ENCODE peak calls at places on chromosomes 13 and 19, in four cellular contexts. One of them, this sample, is unnamed.

GRCh38 chr13:23770428-23770827 is 118.8 kb downstream of the MIPEP start:
- DNase-seq in NCI-H510A treated with DMSO at 0.1 percent for 48 hours: no peak
- DNase-seq in midbrain: no peak
- DNase-seq in fibroblast of lung: no peak
- DNase-seq in this sample: no peak

GRCh38 chr13:21076265-21076653 is 14.9 kb upstream of the LATS2 start:
- DNase-seq in NCI-H510A treated with DMSO at 0.1 percent for 48 hours: no peak
- DNase-seq in midbrain: no peak
- DNase-seq in fibroblast of lung: peak
- DNase-seq in this sample: no peak

GRCh38 chr19:1850809-1851544 is 2.7 kb upstream of the REXO1 start:
- DNase-seq in NCI-H510A treated with DMSO at 0.1 percent for 48 hours: no peak
- DNase-seq in midbrain: no peak
- DNase-seq in fibroblast of lung: no peak
- DNase-seq in this sample: no peak

GRCh38 chr19:49514151-49514550 is 1.7 kb downstream of the FCGRT start:
- DNase-seq in NCI-H510A treated with DMSO at 0.1 percent for 48 hours: peak
- DNase-seq in midbrain: no peak
- DNase-seq in fibroblast of lung: no peak
- DNase-seq in this sample: no peak

GRCh38 chr19:53047379-53047778 is 2.8 kb downstream of the ERVV-2 start:
- DNase-seq in NCI-H510A treated with DMSO at 0.1 percent for 48 hours: no peak
- DNase-seq in midbrain: no peak
- DNase-seq in fibroblast of lung: no peak
- DNase-seq in this sample: no peak

GRCh38 chr13:30607908-30608307 is 9.8 kb upstream of the USPL1 start:
- DNase-seq in NCI-H510A treated with DMSO at 0.1 percent for 48 hours: peak
- DNase-seq in midbrain: no peak
- DNase-seq in fibroblast of lung: no peak
- DNase-seq in this sample: no peak

GRCh38 chr19:646798-647565 is 7.3 kb downstream of the FGF22 start:
- DNase-seq in NCI-H510A treated with DMSO at 0.1 percent for 48 hours: no peak
- DNase-seq in midbrain: no peak
- DNase-seq in fibroblast of lung: no peak
- DNase-seq in this sample: no peak

GRCh38 chr19:15098505-15098904 is 8.7 kb upstream of the SYDE1 start:
- DNase-seq in NCI-H510A treated with DMSO at 0.1 percent for 48 hours: no peak
- DNase-seq in midbrain: no peak
- DNase-seq in fibroblast of lung: no peak
- DNase-seq in this sample: no peak

GRCh38 chr13:113017506-113018215 is 48.6 kb downstream of the MCF2L start:
- DNase-seq in NCI-H510A treated with DMSO at 0.1 percent for 48 hours: no peak
- DNase-seq in midbrain: no peak
- DNase-seq in fibroblast of lung: no peak
- DNase-seq in this sample: no peak

GRCh38 chr19:55005684-55006488 is 32.2 kb downstream of the GP6 start:
- DNase-seq in NCI-H510A treated with DMSO at 0.1 percent for 48 hours: no peak
- DNase-seq in midbrain: peak
- DNase-seq in fibroblast of lung: peak
- DNase-seq in this sample: no peak

GRCh38 chr13:44323754-44324153 is 49.9 kb upstream of the SERP2 start:
- DNase-seq in NCI-H510A treated with DMSO at 0.1 percent for 48 hours: no peak
- DNase-seq in midbrain: no peak
- DNase-seq in fibroblast of lung: no peak
- DNase-seq in this sample: no peak